ENCODE peak calls at places on chromosomes 3 and 15, in seven cellular contexts. I is PC-3, O is HS-5, Z is AG04450, E is HFFc6, J is GM13976, X is progenitor cell of endocrine pancreas. B is an unnamed sample.

GRCh38 chr3:13753926-13754325 is 125.9 kb downstream of the WNT7A start:
- DNase-seq in I (no peak), O (no peak), Z (no peak), E (no peak), J (no peak), X (no peak), B (no peak)

GRCh38 chr3:73550011-73550410 is 74.7 kb downstream of the PDZRN3 start:
- DNase-seq in I (no peak), O (no peak), Z (no peak), E (no peak), J (no peak), X (no peak), B (peak)

GRCh38 chr3:180048108-180048507 is 11.4 kb upstream of the PEX5L start:
- DNase-seq in I (no peak), O (no peak), Z (no peak), E (no peak), J (peak), X (no peak), B (no peak)

GRCh38 chr3:43406637-43407023 is 120.3 kb downstream of the SNRK start:
- DNase-seq in I (no peak), O (no peak), Z (no peak), E (no peak), J (no peak), X (no peak), B (no peak)

GRCh38 chr15:79829950-79830349 is 66.9 kb downstream of the MTHFS start:
- DNase-seq in I (no peak), O (no peak), Z (no peak), E (no peak), J (no peak), X (no peak), B (no peak)

GRCh38 chr3:101574388-101575156 is 592 bp downstream of the PCNP start:
- DNase-seq in I (peak), O (peak), Z (no peak), E (peak), J (no peak), X (no peak), B (peak)

GRCh38 chr3:117486709-117487394 is 777.3 kb downstream of the TUSC7 start:
- DNase-seq in I (no peak), O (no peak), Z (no peak), E (no peak), J (peak), X (no peak), B (no peak)

GRCh38 chr3:107450254-107450653 is 72.5 kb upstream of the BBX start:
- DNase-seq in I (peak), O (peak), Z (no peak), E (peak), J (no peak), X (no peak), B (peak)

GRCh38 chr3:48957006-48957705 is 32.9 kb upstream of the P4HTM start:
- DNase-seq in I (no peak), O (no peak), Z (no peak), E (no peak), J (no peak), X (no peak), B (no peak)

GRCh38 chr15:98954411-98954810 is 53.2 kb downstream of the PGPEP1L start:
- DNase-seq in I (no peak), O (no peak), Z (peak), E (peak), J (no peak), X (no peak), B (peak)

GRCh38 chr3:122392868-122393844 is 9.2 kb downstream of the FAM162A start:
- DNase-seq in I (peak), O (no peak), Z (no peak), E (peak), J (peak), X (no peak), B (peak)

GRCh38 chr15:43243246-43243645 is 22.4 kb upstream of the EPB42 start:
- DNase-seq in I (no peak), O (no peak), Z (no peak), E (no peak), J (no peak), X (no peak), B (no peak)

GRCh38 chr15:59174846-59175831 is 31.5 kb upstream of the LDHAL6B start:
- DNase-seq in I (peak), O (peak), Z (peak), E (peak), J (peak), X (peak), B (peak)

GRCh38 chr3:57627976-57628375 is 30.8 kb upstream of the ARF4 start:
- DNase-seq in I (no peak), O (no peak), Z (no peak), E (no peak), J (no peak), X (no peak), B (no peak)

GRCh38 chr3:124075758-124076157 is 83.8 kb upstream of the ROPN1 start:
- DNase-seq in I (no peak), O (no peak), Z (no peak), E (no peak), J (no peak), X (no peak), B (peak)

GRCh38 chr3:116971531-116971930 is 262.0 kb downstream of the TUSC7 start:
- DNase-seq in I (no peak), O (no peak), Z (no peak), E (no peak), J (no peak), X (no peak), B (no peak)

GRCh38 chr3:31198890-31199289 is 304.4 kb upstream of the GADL1 start:
- DNase-seq in I (no peak), O (no peak), Z (no peak), E (no peak), J (no peak), X (no peak), B (no peak)

GRCh38 chr3:98070840-98071239 is 16.1 kb upstream of the OR5AC2 start:
- DNase-seq in I (no peak), O (no peak), Z (no peak), E (no peak), J (no peak), X (no peak), B (no peak)

GRCh38 chr15:69303337-69304175 is 4.8 kb downstream of the PAQR5 start:
- DNase-seq in I (peak), O (no peak), Z (no peak), E (no peak), J (no peak), X (no peak), B (no peak)

GRCh38 chr15:51982013-51982769 is 10.6 kb upstream of the LEO1 start:
- DNase-seq in I (peak), O (peak), Z (peak), E (peak), J (peak), X (no peak), B (peak)

GRCh38 chr3:64440498-64440897 is 215.2 kb upstream of the PRICKLE2 start:
- DNase-seq in I (peak), O (peak), Z (no peak), E (peak), J (no peak), X (no peak), B (peak)

GRCh38 chr3:46096781-46097180 is 69.5 kb upstream of the XCR1 start:
- DNase-seq in I (no peak), O (no peak), Z (no peak), E (no peak), J (no peak), X (no peak), B (no peak)

GRCh38 chr3:172110127-172110779 is 70.9 kb downstream of the FNDC3B start:
- DNase-seq in I (no peak), O (no peak), Z (no peak), E (no peak), J (no peak), X (no peak), B (no peak)

GRCh38 chr3:40681658-40682055 is 156.9 kb downstream of the ZNF621 start:
- DNase-seq in I (no peak), O (no peak), Z (no peak), E (no peak), J (no peak), X (no peak), B (no peak)

GRCh38 chr3:153734777-153735551 is 386.2 kb upstream of the ARHGEF26 start:
- DNase-seq in I (peak), O (peak), Z (no peak), E (no peak), J (no peak), X (no peak), B (peak)

GRCh38 chr15:25501828-25502446 is 63.1 kb upstream of the UBE3A start:
- DNase-seq in I (peak), O (no peak), Z (no peak), E (peak), J (no peak), X (no peak), B (no peak)

GRCh38 chr3:170751083-170751893 is 118.7 kb downstream of the RPL22L1 start:
- DNase-seq in I (peak), O (peak), Z (peak), E (peak), J (no peak), X (no peak), B (peak)

GRCh38 chr15:29668120-29668602 is 154.1 kb downstream of the TJP1 start:
- DNase-seq in I (peak), O (no peak), Z (peak), E (peak), J (no peak), X (peak), B (peak)

B was measured in astrocyte.